ENCODE peak calls at places on chromosome 10, in five cellular contexts. One of them, this sample, is unnamed.

GRCh38 chr10:29956335-29956924 is 103.0 kb downstream of the JCAD start:
- DNase-seq in thyroid gland: peak; percentile 52
- DNase-seq in lower lobe of right lung: no peak
- DNase-seq in body of pancreas: no peak
- DNase-seq in RWPE2: no peak
- DNase-seq in this sample: no peak

GRCh38 chr10:132184816-132185593 is 1.7 kb upstream of the DPYSL4 start:
- DNase-seq in thyroid gland: no peak
- DNase-seq in body of pancreas: no peak
- DNase-seq in lower lobe of right lung: no peak
- DNase-seq in RWPE2: no peak
- DNase-seq in this sample: peak; percentile 61

GRCh38 chr10:11119843-11120242 is 102.2 kb downstream of the CELF2 start:
- DNase-seq in lower lobe of right lung: no peak
- DNase-seq in body of pancreas: no peak
- DNase-seq in RWPE2: no peak
- DNase-seq in thyroid gland: no peak
- DNase-seq in this sample: no peak

GRCh38 chr10:33201971-33202370 is 132.5 kb downstream of the NRP1 start:
- DNase-seq in RWPE2: no peak
- DNase-seq in body of pancreas: no peak
- DNase-seq in lower lobe of right lung: no peak
- DNase-seq in thyroid gland: no peak
- DNase-seq in this sample: no peak

GRCh38 chr10:132743925-132744490 is 41.9 kb downstream of the NKX6-2 start:
- DNase-seq in RWPE2: no peak
- DNase-seq in body of pancreas: no peak
- DNase-seq in thyroid gland: no peak
- DNase-seq in lower lobe of right lung: no peak
- DNase-seq in this sample: no peak

GRCh38 chr10:100020883-100021248 is 11.1 kb upstream of the DNMBP start:
- DNase-seq in thyroid gland: no peak
- DNase-seq in lower lobe of right lung: no peak
- DNase-seq in body of pancreas: no peak
- DNase-seq in RWPE2: no peak
- DNase-seq in this sample: peak; percentile 47

GRCh38 chr10:43024942-43025700 is 51.7 kb upstream of the RET start:
- DNase-seq in thyroid gland: no peak
- DNase-seq in body of pancreas: no peak
- DNase-seq in RWPE2: no peak
- DNase-seq in lower lobe of right lung: no peak
- DNase-seq in this sample: no peak

GRCh38 chr10:14146005-14146404 is 184.7 kb downstream of the FRMD4A start:
- DNase-seq in thyroid gland: no peak
- DNase-seq in body of pancreas: no peak
- DNase-seq in lower lobe of right lung: no peak
- DNase-seq in RWPE2: no peak
- DNase-seq in this sample: no peak

GRCh38 chr10:25493122-25493893 is 318.5 kb downstream of the GPR158 start:
- DNase-seq in RWPE2: peak; percentile 73
- DNase-seq in thyroid gland: no peak
- DNase-seq in lower lobe of right lung: no peak
- DNase-seq in body of pancreas: no peak
- DNase-seq in this sample: peak; percentile 14

GRCh38 chr10:104247513-104248146 is 7.1 kb upstream of the GSTO1 start:
- DNase-seq in thyroid gland: no peak
- DNase-seq in lower lobe of right lung: no peak
- DNase-seq in RWPE2: no peak
- DNase-seq in body of pancreas: no peak
- DNase-seq in this sample: no peak
- H3K4me3 ChIP-seq in thyroid gland: no peak overlapping the region
- H3K4me3 ChIP-seq in lower lobe of right lung: no peak overlapping the region
- H3K4me3 ChIP-seq in RWPE2: no peak overlapping the region
- H3K4me3 ChIP-seq in body of pancreas: no peak overlapping the region
- H3K4me3 ChIP-seq in this sample: no peak overlapping the region

GRCh38 chr10:44476421-44476820 is 91.5 kb upstream of the CXCL12 start:
- DNase-seq in lower lobe of right lung: no peak
- DNase-seq in thyroid gland: no peak
- DNase-seq in body of pancreas: no peak
- DNase-seq in RWPE2: no peak
- DNase-seq in this sample: no peak

GRCh38 chr10:44471410-44471809 is 86.5 kb upstream of the CXCL12 start:
- DNase-seq in thyroid gland: no peak
- DNase-seq in body of pancreas: no peak
- DNase-seq in lower lobe of right lung: no peak
- DNase-seq in RWPE2: no peak
- DNase-seq in this sample: no peak

GRCh38 chr10:44470779-44471178 is 85.9 kb upstream of the CXCL12 start:
- DNase-seq in thyroid gland: no peak
- DNase-seq in body of pancreas: no peak
- DNase-seq in lower lobe of right lung: no peak
- DNase-seq in RWPE2: no peak
- DNase-seq in this sample: no peak

GRCh38 chr10:44477021-44477420 is 92.1 kb upstream of the CXCL12 start:
- DNase-seq in thyroid gland: no peak
- DNase-seq in lower lobe of right lung: no peak
- DNase-seq in RWPE2: no peak
- DNase-seq in body of pancreas: no peak
- DNase-seq in this sample: no peak

GRCh38 chr10:44473146-44473545 is 88.2 kb upstream of the CXCL12 start:
- DNase-seq in RWPE2: no peak
- DNase-seq in thyroid gland: no peak
- DNase-seq in body of pancreas: no peak
- DNase-seq in lower lobe of right lung: no peak
- DNase-seq in this sample: no peak
- H3K36me3 ChIP-seq in RWPE2: no peaks in the 10 kb centered on the region
- H3K36me3 ChIP-seq in thyroid gland: no peaks in the 10 kb centered on the region
- H3K36me3 ChIP-seq in body of pancreas: no peaks in the 10 kb centered on the region
- H3K36me3 ChIP-seq in lower lobe of right lung: no peaks in the 10 kb centered on the region
- H3K36me3 ChIP-seq in this sample: no peaks in the 10 kb centered on the region

GRCh38 chr10:90856964-90857634 is 740 bp downstream of the HTR7 start:
- DNase-seq in RWPE2: no peak
- DNase-seq in thyroid gland: peak; percentile 5
- DNase-seq in body of pancreas: no peak
- DNase-seq in lower lobe of right lung: no peak
- DNase-seq in this sample: peak; percentile 60
- H3K27me3 ChIP-seq in RWPE2: no peaks in the 10 kb centered on the region
- H3K27me3 ChIP-seq in thyroid gland: no peaks in the 10 kb centered on the region
- H3K27me3 ChIP-seq in body of pancreas: peaks cover 24% of the 10 kb centered on the region
- H3K27me3 ChIP-seq in lower lobe of right lung: peaks cover 47% of the 10 kb centered on the region
- H3K27me3 ChIP-seq in this sample: peaks cover 24% of the 10 kb centered on the region

GRCh38 chr10:62690703-62691102 is 113.8 kb upstream of the ADO start:
- DNase-seq in thyroid gland: no peak
- DNase-seq in RWPE2: no peak
- DNase-seq in lower lobe of right lung: no peak
- DNase-seq in body of pancreas: no peak
- DNase-seq in this sample: peak; percentile 57

GRCh38 chr10:62692085-62692484 is 112.4 kb upstream of the ADO start:
- DNase-seq in lower lobe of right lung: no peak
- DNase-seq in RWPE2: no peak
- DNase-seq in body of pancreas: no peak
- DNase-seq in thyroid gland: peak; percentile 87
- DNase-seq in this sample: peak; percentile 61

GRCh38 chr10:62691331-62691730 is 113.2 kb upstream of the ADO start:
- DNase-seq in body of pancreas: no peak
- DNase-seq in thyroid gland: no peak
- DNase-seq in lower lobe of right lung: no peak
- DNase-seq in RWPE2: no peak
- DNase-seq in this sample: no peak

GRCh38 chr10:62688971-62689700 is 115.4 kb upstream of the ADO start:
- DNase-seq in lower lobe of right lung: no peak
- DNase-seq in RWPE2: no peak
- DNase-seq in thyroid gland: no peak
- DNase-seq in body of pancreas: no peak
- DNase-seq in this sample: no peak

GRCh38 chr10:62689712-62690111 is 114.8 kb upstream of the ADO start:
- DNase-seq in lower lobe of right lung: no peak
- DNase-seq in body of pancreas: no peak
- DNase-seq in RWPE2: no peak
- DNase-seq in thyroid gland: no peak
- DNase-seq in this sample: no peak
- H3K4me3 ChIP-seq in lower lobe of right lung: no peak overlapping the region
- H3K4me3 ChIP-seq in body of pancreas: no peak overlapping the region
- H3K4me3 ChIP-seq in RWPE2: no peak overlapping the region
- H3K4me3 ChIP-seq in thyroid gland: no peak overlapping the region
- H3K4me3 ChIP-seq in this sample: no peak overlapping the region

DNA sequence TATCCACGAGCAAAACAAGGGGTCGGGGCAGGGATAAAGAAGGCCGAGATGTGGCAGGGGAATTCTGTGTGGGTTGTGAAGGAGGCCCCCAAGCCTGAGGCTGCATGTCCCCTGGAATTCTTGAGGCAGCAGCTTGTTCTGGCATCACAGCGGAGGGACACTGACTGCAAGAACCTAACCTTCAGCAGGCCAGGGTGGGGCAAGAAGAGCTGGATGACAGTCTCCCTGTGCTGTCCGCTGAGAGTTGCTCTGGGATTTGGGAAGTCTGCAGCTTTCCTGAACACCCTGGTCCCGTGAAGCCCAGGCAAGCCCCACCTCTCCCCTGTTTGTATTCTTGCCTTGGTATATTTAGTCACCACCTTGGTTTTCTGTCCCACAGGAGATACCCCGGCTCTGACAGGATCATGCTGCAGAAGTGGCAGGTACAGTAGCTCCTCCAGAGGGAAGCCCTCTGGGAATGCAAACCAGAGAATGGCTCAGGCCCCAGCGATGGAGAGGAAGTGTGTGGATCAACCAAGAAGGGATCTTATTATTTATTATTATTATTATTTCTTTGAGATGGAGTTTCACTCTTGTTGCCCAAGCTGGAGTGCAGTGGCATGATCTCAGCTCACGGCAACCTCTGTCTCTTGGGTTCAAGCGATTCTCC is 1.9 kb upstream of the LRRC18 start:
- DNase-seq in RWPE2: no peak
- DNase-seq in lower lobe of right lung: no peak
- DNase-seq in body of pancreas: no peak
- DNase-seq in thyroid gland: no peak
- DNase-seq in this sample: no peak
- H3K36me3 ChIP-seq in RWPE2: no peaks in the 10 kb centered on the region
- H3K36me3 ChIP-seq in lower lobe of right lung: no peaks in the 10 kb centered on the region
- H3K36me3 ChIP-seq in body of pancreas: no peaks in the 10 kb centered on the region
- H3K36me3 ChIP-seq in thyroid gland: no peaks in the 10 kb centered on the region
- H3K36me3 ChIP-seq in this sample: no peaks in the 10 kb centered on the region

DNA sequence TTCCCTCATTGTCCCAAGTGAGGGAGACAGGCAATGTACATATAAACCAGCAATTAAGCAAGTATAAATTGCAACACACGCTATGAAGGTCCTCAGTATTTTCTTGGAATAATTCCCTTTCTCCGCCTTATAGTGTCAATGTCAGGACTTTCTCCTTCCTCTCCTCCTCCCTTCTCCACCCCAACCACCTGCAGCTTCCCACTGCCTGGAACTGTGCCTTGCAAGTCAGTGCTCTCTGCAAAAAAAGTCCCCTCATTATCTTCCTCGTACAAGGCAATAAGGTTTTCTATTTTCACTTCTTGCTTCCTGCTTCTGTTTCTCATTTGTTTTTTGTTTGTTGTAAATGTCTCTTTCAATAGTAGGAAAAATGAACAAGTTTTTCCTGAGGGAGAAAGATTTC is 111.7 kb downstream of the GPR26 start:
- DNase-seq in lower lobe of right lung: no peak
- DNase-seq in RWPE2: no peak
- DNase-seq in thyroid gland: no peak
- DNase-seq in body of pancreas: no peak
- DNase-seq in this sample: no peak
- H3K27me3 ChIP-seq in lower lobe of right lung: peaks cover 10% of the 10 kb centered on the region
- H3K27me3 ChIP-seq in RWPE2: peaks cover 20% of the 10 kb centered on the region
- H3K27me3 ChIP-seq in thyroid gland: no peaks in the 10 kb centered on the region
- H3K27me3 ChIP-seq in body of pancreas: no peaks in the 10 kb centered on the region
- H3K27me3 ChIP-seq in this sample: peaks cover 18% of the 10 kb centered on the region

GRCh38 chr10:125155101-125155500 is 5.3 kb downstream of the CTBP2 start:
- DNase-seq in thyroid gland: no peak
- DNase-seq in RWPE2: no peak
- DNase-seq in body of pancreas: peak; percentile 29
- DNase-seq in lower lobe of right lung: no peak
- DNase-seq in this sample: peak; percentile 65
- H3K4me3 ChIP-seq in thyroid gland: no peak overlapping the region
- H3K4me3 ChIP-seq in RWPE2: no peak overlapping the region
- H3K4me3 ChIP-seq in body of pancreas: no peak overlapping the region
- H3K4me3 ChIP-seq in lower lobe of right lung: peak overlapping the region; percentile 17
- H3K4me3 ChIP-seq in this sample: peak overlapping the region; percentile 4

DNA sequence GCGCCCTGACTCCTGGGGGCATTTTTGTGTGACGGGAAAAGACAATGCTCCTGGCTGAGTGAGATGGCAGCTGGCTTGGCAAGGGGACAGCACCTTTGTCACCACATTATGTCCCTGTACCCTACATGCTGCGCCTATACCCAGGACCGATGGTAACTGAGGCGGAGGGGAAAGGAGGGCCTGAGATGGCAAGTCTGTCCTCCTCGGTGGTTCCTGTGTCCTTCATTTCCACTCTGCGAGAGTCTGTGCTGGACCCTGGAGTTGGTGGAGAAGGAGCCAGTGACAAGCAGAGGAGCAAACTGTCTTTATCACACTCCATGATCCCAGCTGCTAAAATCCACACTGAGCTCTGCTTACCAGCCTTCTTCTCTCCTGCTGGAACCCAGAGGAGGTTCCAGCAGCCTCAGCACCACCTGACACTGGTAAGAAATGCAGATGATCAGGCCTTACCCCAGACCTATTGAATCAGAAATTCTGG is at the start of gene ARMS2:
- DNase-seq in body of pancreas: no peak
- DNase-seq in lower lobe of right lung: no peak
- DNase-seq in thyroid gland: no peak
- DNase-seq in RWPE2: no peak
- DNase-seq in this sample: no peak
- H3K36me3 ChIP-seq in body of pancreas: no peaks in the 10 kb centered on the region
- H3K36me3 ChIP-seq in lower lobe of right lung: no peaks in the 10 kb centered on the region
- H3K36me3 ChIP-seq in thyroid gland: no peaks in the 10 kb centered on the region
- H3K36me3 ChIP-seq in RWPE2: no peaks in the 10 kb centered on the region
- H3K36me3 ChIP-seq in this sample: no peaks in the 10 kb centered on the region

GRCh38 chr10:123140164-123140982 is 4.6 kb downstream of the HMX3 start:
- DNase-seq in thyroid gland: no peak
- DNase-seq in body of pancreas: no peak
- DNase-seq in lower lobe of right lung: no peak
- DNase-seq in RWPE2: no peak
- DNase-seq in this sample: peak; percentile 80
- H3K27me3 ChIP-seq in thyroid gland: peaks cover 71% of the 10 kb centered on the region
- H3K27me3 ChIP-seq in body of pancreas: peaks cover 73% of the 10 kb centered on the region
- H3K27me3 ChIP-seq in lower lobe of right lung: peaks cover 100% of the 10 kb centered on the region
- H3K27me3 ChIP-seq in RWPE2: peaks cover 98% of the 10 kb centered on the region
- H3K27me3 ChIP-seq in this sample: peaks cover 98% of the 10 kb centered on the region

This sample was measured in H7.